ENCODE peak calls at places on chromosome 16, in six cellular contexts. G, C, S, N, Q and A are unnamed samples.

GRCh38 chr16:77387810-77388209 is 47.0 kb downstream of the ADAMTS18 start:
- DNase-seq in G (no peak), C (no peak), S (no peak), N (no peak), Q (no peak), A (no peak)

GRCh38 chr16:12166271-12166670 is 189.7 kb downstream of the SNX29 start:
- DNase-seq in G (no peak), C (no peak), S (no peak), N (no peak), Q (no peak), A (no peak)

GRCh38 chr16:48608452-48608851 is 1.5 kb downstream of the N4BP1 start:
- DNase-seq in G (peak), C (no peak), S (no peak), N (peak), Q (no peak), A (peak)

GRCh38 chr16:15950167-15950854 is 895 bp downstream of the ABCC1 start:
- DNase-seq in G (no peak), C (no peak), S (peak), N (no peak), Q (peak), A (peak)

GRCh38 chr16:19092653-19093410 is 20.9 kb upstream of the ITPRIPL2 start:
- DNase-seq in G (no peak), C (no peak), S (no peak), N (no peak), Q (no peak), A (no peak)

GRCh38 chr16:19884611-19885455 is at the start of gene GPRC5B:
- DNase-seq in G (peak), C (no peak), S (peak), N (no peak), Q (no peak), A (peak)

GRCh38 chr16:66476328-66477027 is 49.4 kb downstream of the BEAN1 start:
- DNase-seq in G (no peak), C (no peak), S (peak), N (no peak), Q (no peak), A (no peak)

GRCh38 chr16:86232496-86232895 is 277.8 kb upstream of the FOXF1 start:
- DNase-seq in G (no peak), C (no peak), S (no peak), N (no peak), Q (no peak), A (no peak)

GRCh38 chr16:84806256-84806889 is 13.4 kb upstream of the CRISPLD2 start:
- DNase-seq in G (no peak), C (no peak), S (peak), N (peak), Q (no peak), A (peak)

GRCh38 chr16:4508806-4509205 is 29.8 kb downstream of the CDIP1 start:
- DNase-seq in G (no peak), C (no peak), S (no peak), N (no peak), Q (no peak), A (no peak)

GRCh38 chr16:86519649-86520316 is 9.5 kb downstream of the FOXF1 start:
- DNase-seq in G (no peak), C (no peak), S (peak), N (no peak), Q (peak), A (peak)

GRCh38 chr16:89332248-89333245 is 115.0 kb downstream of the ZNF778 start:
- DNase-seq in G (no peak), C (no peak), S (no peak), N (no peak), Q (no peak), A (no peak)

GRCh38 chr16:9763505-9763904 is 418.7 kb downstream of the GRIN2A start:
- DNase-seq in G (no peak), C (no peak), S (no peak), N (no peak), Q (no peak), A (no peak)

GRCh38 chr16:3998793-3999478 is 117.3 kb downstream of the ADCY9 start:
- DNase-seq in G (no peak), C (no peak), S (no peak), N (no peak), Q (no peak), A (no peak)

GRCh38 chr16:71843517-71844031 is 2.2 kb upstream of the ATXN1L start:
- DNase-seq in G (no peak), C (no peak), S (no peak), N (no peak), Q (no peak), A (no peak)

GRCh38 chr16:11586375-11586855 is 304 bp downstream of the LITAF start:
- DNase-seq in G (no peak), C (no peak), S (no peak), N (no peak), Q (no peak), A (peak)

GRCh38 chr16:69513180-69513966 is 52.4 kb upstream of the NFAT5 start:
- DNase-seq in G (no peak), C (no peak), S (no peak), N (no peak), Q (no peak), A (no peak)

GRCh38 chr16:70162041-70162451 is 11.5 kb upstream of the CLEC18C start:
- DNase-seq in G (no peak), C (no peak), S (peak), N (no peak), Q (peak), A (no peak)

GRCh38 chr16:5438591-5438990 is 341.0 kb upstream of the EEF2KMT start:
- DNase-seq in G (no peak), C (no peak), S (peak), N (no peak), Q (no peak), A (no peak)

GRCh38 chr16:84941916-84942315 is 69.4 kb downstream of the ZDHHC7 start:
- DNase-seq in G (no peak), C (no peak), S (no peak), N (no peak), Q (no peak), A (no peak)

GRCh38 chr16:78175287-78175686 is 75.8 kb downstream of the WWOX start:
- DNase-seq in G (no peak), C (no peak), S (no peak), N (no peak), Q (no peak), A (no peak)

GRCh38 chr16:89574681-89575246 is 794 bp upstream of the CPNE7 start:
- DNase-seq in G (peak), C (no peak), S (peak), N (no peak), Q (no peak), A (peak)

GRCh38 chr16:85424260-85425060 is 188.7 kb upstream of the GSE1 start:
- DNase-seq in G (no peak), C (no peak), S (no peak), N (no peak), Q (no peak), A (no peak)

GRCh38 chr16:54150861-54151260 is 135.7 kb downstream of the IRX3 start:
- DNase-seq in G (no peak), C (no peak), S (no peak), N (no peak), Q (no peak), A (no peak)

GRCh38 chr16:70573451-70574121 is 50.0 kb downstream of the SF3B3 start:
- DNase-seq in G (no peak), C (no peak), S (no peak), N (no peak), Q (peak), A (no peak)

GRCh38 chr16:65105173-65105572 is 16.7 kb downstream of the CDH11 start:
- DNase-seq in G (no peak), C (no peak), S (no peak), N (no peak), Q (no peak), A (no peak)
- TF ChIP-seq TAF1 in G (no peak), C (no peak), S (no peak), N (no peak), Q (no peak), A (no peak)

GRCh38 chr16:22141746-22142145 is 20.6 kb upstream of the SDR42E2 start:
- DNase-seq in G (no peak), C (no peak), S (peak), N (no peak), Q (peak), A (no peak)
- TF ChIP-seq POLR2A in G (no peak), C (no peak), S (no peak), N (no peak), Q (no peak), A (no peak)

GRCh38 chr16:56779956-56780355 is 50.0 kb downstream of the NUP93 start:
- DNase-seq in G (no peak), C (no peak), S (no peak), N (no peak), Q (no peak), A (no peak)
- TF ChIP-seq TAF1 in G (no peak), C (no peak), S (no peak), N (no peak), Q (no peak), A (no peak)

DNA sequence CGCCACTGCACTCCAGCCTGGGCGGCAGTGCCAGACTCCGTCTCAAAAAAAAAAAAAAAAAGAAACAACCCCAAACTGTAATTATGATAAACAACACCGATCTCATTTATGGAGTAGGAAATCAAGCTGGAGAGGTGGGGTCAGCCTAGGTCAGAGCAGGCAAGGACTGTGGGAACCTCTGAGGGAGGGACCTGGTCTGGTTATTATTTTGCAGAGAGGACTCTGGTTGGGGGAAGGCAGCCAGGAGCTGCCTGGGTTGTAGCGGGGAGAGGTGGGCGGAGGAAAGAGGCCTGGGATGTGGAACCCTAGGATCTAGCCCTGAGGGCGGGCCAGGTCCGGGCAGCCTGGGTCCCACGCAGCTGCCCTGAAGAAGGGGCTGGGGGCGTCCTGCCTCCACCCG is 10.9 kb upstream of the HS3ST6 start:
- DNase-seq in G (no peak), C (no peak), S (peak), N (no peak), Q (no peak), A (no peak)
- TF ChIP-seq POLR2A in G (no peak), C (no peak), S (no peak), N (no peak), Q (peak), A (no peak)

DNA sequence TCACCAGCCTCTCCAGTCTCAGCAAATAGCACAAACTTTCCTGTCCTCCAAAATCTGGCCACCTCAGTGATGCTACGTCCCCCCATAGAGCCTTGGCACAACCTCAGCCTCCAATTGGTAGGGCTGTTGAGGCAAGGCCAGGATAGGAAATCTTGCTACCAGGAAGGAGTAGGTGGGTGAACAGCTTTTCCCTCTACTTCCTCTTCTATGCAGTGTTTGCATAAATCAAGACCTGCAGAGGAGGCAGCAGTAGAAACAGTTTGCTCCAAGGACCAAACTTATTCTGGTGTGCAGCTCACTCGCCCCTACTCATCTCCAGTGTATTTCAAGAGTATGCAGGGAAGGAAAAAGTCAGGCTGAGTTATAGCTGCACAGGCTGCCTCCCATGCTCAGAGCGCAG is 740 bp upstream of the DPEP2 start:
- DNase-seq in G (no peak), C (no peak), S (no peak), N (no peak), Q (no peak), A (no peak)
- TF ChIP-seq TAF1 in G (no peak), C (no peak), S (no peak), N (no peak), Q (no peak), A (no peak)

DNA sequence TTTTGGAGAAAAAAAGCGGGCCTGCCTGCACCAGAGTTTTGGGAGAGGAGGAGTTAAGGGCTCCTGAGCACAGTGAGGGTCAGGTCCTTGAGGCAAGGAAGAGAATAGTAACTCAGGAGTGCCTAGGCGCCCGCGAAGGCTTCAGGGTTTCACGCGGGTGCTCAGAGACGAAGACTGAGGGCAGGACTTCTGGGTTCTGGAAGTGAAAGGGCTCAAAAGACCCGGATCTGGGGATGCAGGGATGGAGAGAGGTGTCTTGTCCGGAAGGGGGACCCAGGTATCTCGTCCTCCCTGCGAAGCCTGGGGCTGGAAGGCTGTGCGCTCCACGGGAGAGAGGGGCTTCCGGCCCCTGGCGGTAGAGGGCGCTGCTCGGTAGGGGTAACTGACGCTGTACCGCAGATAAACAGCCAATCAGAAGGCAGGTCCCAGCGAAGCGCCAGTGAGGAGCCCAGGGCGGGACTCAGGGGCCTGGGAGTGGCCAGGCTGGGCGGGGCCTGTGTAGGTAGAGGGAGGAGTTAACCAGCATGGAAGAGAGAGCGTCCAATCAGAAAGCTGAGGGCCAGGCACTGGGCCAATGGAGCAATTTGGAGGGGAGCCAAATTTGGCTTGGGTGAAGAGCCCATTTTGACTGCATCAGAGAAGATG is 729 bp downstream of the TGFB1I1 start:
- DNase-seq in G (peak), C (no peak), S (peak), N (no peak), Q (peak), A (no peak)
- TF ChIP-seq POLR2A in G (no peak), C (no peak), S (no peak), N (no peak), Q (no peak), A (no peak)

DNA sequence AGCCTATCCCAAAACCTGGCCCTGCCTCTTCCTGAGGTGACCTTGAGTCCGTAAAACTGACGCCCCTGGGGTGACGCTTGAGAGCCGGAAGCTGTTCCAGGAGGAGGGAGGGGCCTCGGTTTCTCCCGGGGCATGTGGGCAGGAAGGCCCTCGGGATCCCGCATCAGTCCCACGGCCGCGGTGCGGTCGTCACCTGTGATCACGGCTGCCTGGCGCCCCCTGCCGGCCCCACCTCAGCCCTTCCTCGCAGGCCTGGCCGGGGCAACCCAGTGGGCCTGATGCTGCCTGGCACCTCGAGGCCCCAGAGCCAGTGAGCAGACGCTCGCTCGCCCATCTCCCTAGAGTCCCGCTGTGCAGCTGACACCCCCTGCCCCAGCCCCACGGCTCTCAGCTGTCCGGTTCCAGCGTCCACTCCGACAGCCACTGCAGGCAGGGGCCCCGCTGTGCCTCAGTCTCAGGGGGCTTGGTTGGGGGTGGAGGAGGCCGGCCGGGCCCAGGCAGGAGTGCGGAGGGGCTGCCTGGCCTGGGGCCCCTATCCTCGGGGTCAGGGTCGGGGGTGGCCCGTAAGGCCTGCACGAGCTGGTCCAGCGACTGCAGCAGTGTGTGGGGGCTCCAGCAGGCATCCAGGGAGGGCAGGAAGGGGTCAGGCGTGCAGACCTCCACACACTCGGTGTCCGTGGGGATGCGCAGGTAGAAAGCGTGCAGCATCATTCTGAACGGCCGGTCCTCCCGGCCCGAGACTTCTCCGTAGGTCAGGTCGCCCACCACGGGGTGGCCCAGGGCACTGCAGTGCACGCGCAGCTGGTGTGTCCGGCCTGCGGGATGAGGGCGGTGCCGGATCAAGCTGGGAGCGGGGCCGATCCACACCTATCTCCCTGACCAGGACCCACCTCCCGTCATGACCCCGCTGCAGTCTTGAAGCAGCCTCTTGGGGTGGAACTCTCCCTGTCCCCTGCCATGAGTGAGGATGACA is 2.3 kb downstream of the RPUSD1 start:
- DNase-seq in G (peak), C (peak), S (peak), N (no peak), Q (peak), A (peak)
- TF ChIP-seq TAF1 in G (no peak), C (no peak), S (no peak), N (no peak), Q (no peak), A (no peak)

DNA sequence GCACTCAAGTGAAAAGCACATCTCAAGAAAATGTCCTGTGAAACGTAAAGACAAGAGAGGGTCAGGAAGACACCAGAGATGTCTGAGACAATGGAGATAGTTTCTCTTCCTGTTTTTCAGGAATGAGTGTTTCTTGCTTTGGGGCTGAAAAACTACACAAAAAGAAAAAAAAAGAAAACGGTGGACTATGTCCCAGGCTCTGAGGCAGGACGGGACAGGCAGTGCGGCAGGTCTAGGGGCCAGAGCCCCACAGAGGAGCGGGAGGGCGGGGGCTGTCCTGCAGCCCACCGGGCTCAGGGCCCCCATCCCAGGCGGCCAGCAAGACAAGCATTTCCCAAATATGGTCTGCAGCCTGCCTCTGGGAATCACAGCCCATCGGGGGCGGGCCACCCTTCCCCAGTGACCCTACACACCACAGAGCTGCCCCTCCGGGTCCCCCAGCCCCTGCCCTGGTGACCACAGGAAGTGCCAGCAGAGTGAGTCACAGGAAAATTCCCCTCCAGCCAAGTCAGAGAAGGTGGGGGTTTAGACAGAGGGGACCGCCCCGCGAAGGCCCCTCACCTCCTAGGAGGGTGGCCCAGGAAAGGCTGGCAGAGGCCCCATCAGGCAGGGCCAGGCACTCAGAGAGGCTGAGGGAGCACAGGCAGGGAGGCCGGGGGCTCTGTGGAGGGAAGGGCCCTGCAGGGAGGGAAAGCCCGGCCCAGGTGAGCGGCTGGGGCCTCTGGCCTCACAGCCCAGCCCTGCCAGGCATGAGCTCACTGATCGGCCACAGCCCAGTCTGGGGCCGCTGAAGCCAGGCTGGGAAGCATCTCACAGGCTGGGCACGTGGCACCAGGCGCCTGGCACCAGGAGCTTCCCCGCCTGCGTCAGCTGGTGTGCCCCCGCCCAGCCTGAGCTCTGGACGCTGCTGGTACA is 6.3 kb downstream of the BCAR1 start:
- DNase-seq in G (no peak), C (peak), S (no peak), N (no peak), Q (peak), A (peak)
- TF ChIP-seq POLR2A in G (no peak), C (no peak), S (no peak), N (no peak), Q (no peak), A (no peak)

DNA sequence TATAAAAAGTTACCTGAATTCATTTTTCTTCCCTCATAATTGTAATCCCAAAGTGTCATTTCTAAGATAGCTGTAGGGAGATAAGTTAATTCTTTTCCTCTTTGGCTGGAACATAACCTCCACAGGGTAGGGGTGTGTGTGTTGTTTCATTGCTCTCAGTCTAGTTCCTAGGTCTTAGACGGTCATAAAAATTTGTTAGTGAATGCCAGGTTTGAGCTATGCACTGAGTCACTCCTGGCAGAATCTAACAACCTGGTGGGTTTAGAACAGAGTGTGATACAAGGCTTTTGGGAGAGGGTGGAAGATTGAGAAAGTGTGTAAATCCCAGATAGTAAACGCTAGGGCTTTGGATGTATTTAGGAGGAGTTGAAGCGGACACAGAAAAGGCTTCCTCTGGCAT is 894 bp upstream of the PHKG2 start:
- DNase-seq in G (no peak), C (no peak), S (no peak), N (no peak), Q (no peak), A (no peak)
- TF ChIP-seq TAF1 in G (no peak), C (no peak), S (no peak), N (no peak), Q (no peak), A (no peak)